ENCODE peak calls at places on chromosomes 4 and X, in four cellular contexts. B is B cell, Z is lower leg skin, X is GM23338. L is an unnamed sample.
A peak's percentile ranks its signal among the peaks of the same experiment; 100 is the strongest.

GRCh38 chr4:56979674-56980073 is 978 bp downstream of the POLR2B start:
- DNase-seq in B (no peak), Z (peak; percentile 82), X (peak; percentile 46), L (no peak)

GRCh38 chr4:140790765-140791164 is 34.6 kb upstream of the TBC1D9 start:
- DNase-seq in B (peak; percentile 55), Z (no peak), X (no peak), L (no peak)

GRCh38 chr4:534576-535151 is 35.7 kb downstream of the PIGG start:
- DNase-seq in B (no peak), Z (peak; percentile 53), X (no peak), L (no peak)

GRCh38 chrX:71254092-71254941 is at the start of gene ZMYM3:
- DNase-seq in B (peak; percentile 85), Z (peak; percentile 95), X (peak; percentile 85), L (peak; percentile 70)

GRCh38 chrX:132651411-132652086 is 162.7 kb upstream of the MBNL3 start:
- DNase-seq in B (no peak), Z (no peak), X (no peak), L (no peak)

GRCh38 chr4:150389896-150390530 is 191.9 kb upstream of the MAB21L2 start:
- DNase-seq in B (no peak), Z (no peak), X (no peak), L (no peak)

GRCh38 chrX:112820364-112821308 is 20.0 kb downstream of the AMOT start:
- DNase-seq in B (no peak), Z (no peak), X (no peak), L (no peak)

GRCh38 chr4:166169111-166169510 is 296.1 kb downstream of the TLL1 start:
- DNase-seq in B (no peak), Z (no peak), X (peak; percentile 56), L (no peak)

GRCh38 chr4:76639292-76639691 is 204.3 kb downstream of the SHROOM3 start:
- DNase-seq in B (no peak), Z (no peak), X (no peak), L (no peak)

GRCh38 chr4:179415842-179416223 is 1973.6 kb upstream of the AGA start:
- DNase-seq in B (no peak), Z (no peak), X (peak; percentile 56), L (no peak)

GRCh38 chr4:75675004-75675531 is 1.9 kb upstream of the G3BP2 start:
- DNase-seq in B (no peak), Z (no peak), X (peak; percentile 45), L (no peak)

GRCh38 chr4:149531861-149532260 is 283.8 kb downstream of the IQCM start:
- DNase-seq in B (no peak), Z (peak; percentile 58), X (no peak), L (no peak)

GRCh38 chr4:151658959-151659593 is 101.7 kb downstream of the GATB start:
- DNase-seq in B (no peak), Z (no peak), X (no peak), L (no peak)

GRCh38 chrX:54045563-54046228 is 1.4 kb upstream of the PHF8 start:
- DNase-seq in B (no peak), Z (no peak), X (no peak), L (no peak)

GRCh38 chr4:4387531-4388311 is 819 bp downstream of the NSG1 start:
- DNase-seq in B (no peak), Z (no peak), X (peak; percentile 58), L (no peak)

GRCh38 chr4:78788005-78788889 is 12.1 kb downstream of the BMP2K start:
- DNase-seq in B (no peak), Z (no peak), X (no peak), L (no peak)

GRCh38 chrX:119272882-119273806 is 37.1 kb downstream of the PGRMC1 start:
- DNase-seq in B (peak; percentile 52), Z (no peak), X (peak; percentile 89), L (no peak)

GRCh38 chr4:6154875-6155274 is 45.5 kb downstream of the JAKMIP1 start:
- DNase-seq in B (no peak), Z (no peak), X (peak; percentile 21), L (no peak)

GRCh38 chr4:22471419-22471818 is 44.4 kb downstream of the ADGRA3 start:
- DNase-seq in B (no peak), Z (no peak), X (no peak), L (no peak)

GRCh38 chr4:126799971-126800722 is 832.6 kb upstream of the INTU start:
- DNase-seq in B (no peak), Z (no peak), X (no peak), L (no peak)

GRCh38 chrX:46811101-46811500 is 25.7 kb upstream of the RP2 start:
- DNase-seq in B (no peak), Z (no peak), X (no peak), L (no peak)

GRCh38 chr4:5979981-5980380 is 38.2 kb downstream of the C4orf50 start:
- DNase-seq in B (no peak), Z (peak; percentile 59), X (peak; percentile 86), L (no peak)

GRCh38 chrX:107632291-107632690 is 4.0 kb downstream of the PRPS1 start:
- DNase-seq in B (no peak), Z (no peak), X (no peak), L (no peak)

GRCh38 chrX:111490683-111491082 is 20.8 kb upstream of the SERTM2 start:
- DNase-seq in B (no peak), Z (no peak), X (no peak), L (no peak)

GRCh38 chr4:75696036-75696435 is 22.8 kb upstream of the G3BP2 start:
- DNase-seq in B (peak; percentile 27), Z (no peak), X (no peak), L (no peak)

GRCh38 chrX:2811271-2811670 is 17.5 kb upstream of the GYG2 start:
- DNase-seq in B (no peak), Z (peak; percentile 12), X (no peak), L (no peak)

GRCh38 chr4:14254252-14254651 is 626.7 kb upstream of the BOD1L1 start:
- DNase-seq in B (no peak), Z (no peak), X (peak; percentile 71), L (peak; percentile 10)

GRCh38 chr4:73853246-73853704 is at the start of gene PF4V1:
- DNase-seq in B (no peak), Z (peak; percentile 82), X (peak; percentile 59), L (peak; percentile 22)

GRCh38 chr4:7146764-7147071 is 45.6 kb upstream of the SORCS2 start:
- DNase-seq in B (no peak), Z (no peak), X (no peak), L (no peak)

GRCh38 chr4:71188951-71189350 is 149.9 kb upstream of the SLC4A4 start:
- DNase-seq in B (no peak), Z (no peak), X (no peak), L (no peak)

GRCh38 chr4:118034061-118034785 is at the start of gene NDST3:
- DNase-seq in B (no peak), Z (no peak), X (peak; percentile 83), L (peak; percentile 41)

GRCh38 chrX:27863813-27864212 is 56.0 kb downstream of the MAGEB10 start:
- DNase-seq in B (no peak), Z (no peak), X (peak; percentile 33), L (no peak)

GRCh38 chr4:6327220-6327917 is 57.7 kb downstream of the WFS1 start:
- DNase-seq in B (peak; percentile 86), Z (peak; percentile 97), X (peak; percentile 80), L (peak; percentile 79)

GRCh38 chr4:168537086-168537485 is 40.2 kb downstream of the PALLD start:
- DNase-seq in B (no peak), Z (no peak), X (no peak), L (no peak)

GRCh38 chr4:69497886-69498395 is 2.2 kb upstream of the UGT2B4 start:
- DNase-seq in B (no peak), Z (no peak), X (no peak), L (no peak)

GRCh38 chr4:176778491-176778890 is 14.2 kb downstream of the VEGFC start:
- DNase-seq in B (no peak), Z (peak; percentile 88), X (no peak), L (no peak)

GRCh38 chr4:87451537-87451936 is 29.2 kb downstream of the NUDT9 start:
- DNase-seq in B (no peak), Z (no peak), X (no peak), L (no peak)
- TF ChIP-seq CTCF in B (no peak), Z (no peak), X (no peak), L (peak; percentile 18)

GRCh38 chrX:37905436-37906147 is 58.2 kb upstream of the DYNLT3 start:
- DNase-seq in B (no peak), Z (no peak), X (peak; percentile 70), L (peak; percentile 48)
- TF ChIP-seq CTCF in B (no peak), Z (no peak), X (peak; percentile 50), L (peak; percentile 52)

DNA sequence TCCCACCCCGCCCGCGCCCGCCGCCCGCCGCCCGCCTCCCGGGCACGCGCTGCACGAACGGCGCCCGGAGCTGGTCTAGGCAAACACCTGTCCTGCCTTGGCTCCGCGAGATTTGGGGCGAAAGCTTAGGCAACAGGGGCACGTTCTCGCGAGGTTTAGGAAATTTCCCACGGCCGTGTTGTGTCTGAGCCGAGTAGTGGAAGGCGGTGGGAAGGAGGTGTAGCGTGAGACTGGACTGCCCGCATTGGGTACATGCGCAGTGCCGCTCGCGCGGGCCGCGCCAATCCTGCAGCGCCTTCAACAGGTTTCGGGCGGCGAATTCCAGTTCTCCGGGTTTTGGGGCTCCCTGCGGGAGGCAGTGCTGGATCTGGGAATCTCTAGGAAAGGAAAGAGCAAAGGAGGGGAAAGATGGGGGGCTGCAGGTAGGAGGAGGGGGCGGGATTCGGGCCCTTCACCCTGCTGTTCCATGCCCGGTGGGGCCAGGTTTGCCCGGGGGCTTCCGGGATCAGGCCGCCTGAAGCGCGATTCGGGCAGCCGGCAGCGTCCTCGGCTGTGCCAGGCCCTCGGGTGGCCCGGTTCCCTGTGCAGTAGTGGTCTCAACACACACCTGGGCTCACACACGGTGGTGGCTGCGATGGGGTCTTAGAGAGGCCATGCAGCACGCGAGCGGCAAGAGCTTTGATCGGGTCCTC is 1.2 kb upstream of the RBPJ start:
- DNase-seq in B (peak; percentile 90), Z (peak; percentile 99), X (peak; percentile 99), L (peak; percentile 98)
- TF ChIP-seq CTCF in B (no peak), Z (no peak), X (peak; percentile 39), L (no peak)

GRCh38 chr4:10063544-10064300 is 42.4 kb upstream of the SLC2A9 start:
- DNase-seq in B (no peak), Z (peak; percentile 87), X (peak; percentile 65), L (no peak)
- TF ChIP-seq CTCF in B (no peak), Z (no peak), X (peak; percentile 71), L (peak; percentile 47)

DNA sequence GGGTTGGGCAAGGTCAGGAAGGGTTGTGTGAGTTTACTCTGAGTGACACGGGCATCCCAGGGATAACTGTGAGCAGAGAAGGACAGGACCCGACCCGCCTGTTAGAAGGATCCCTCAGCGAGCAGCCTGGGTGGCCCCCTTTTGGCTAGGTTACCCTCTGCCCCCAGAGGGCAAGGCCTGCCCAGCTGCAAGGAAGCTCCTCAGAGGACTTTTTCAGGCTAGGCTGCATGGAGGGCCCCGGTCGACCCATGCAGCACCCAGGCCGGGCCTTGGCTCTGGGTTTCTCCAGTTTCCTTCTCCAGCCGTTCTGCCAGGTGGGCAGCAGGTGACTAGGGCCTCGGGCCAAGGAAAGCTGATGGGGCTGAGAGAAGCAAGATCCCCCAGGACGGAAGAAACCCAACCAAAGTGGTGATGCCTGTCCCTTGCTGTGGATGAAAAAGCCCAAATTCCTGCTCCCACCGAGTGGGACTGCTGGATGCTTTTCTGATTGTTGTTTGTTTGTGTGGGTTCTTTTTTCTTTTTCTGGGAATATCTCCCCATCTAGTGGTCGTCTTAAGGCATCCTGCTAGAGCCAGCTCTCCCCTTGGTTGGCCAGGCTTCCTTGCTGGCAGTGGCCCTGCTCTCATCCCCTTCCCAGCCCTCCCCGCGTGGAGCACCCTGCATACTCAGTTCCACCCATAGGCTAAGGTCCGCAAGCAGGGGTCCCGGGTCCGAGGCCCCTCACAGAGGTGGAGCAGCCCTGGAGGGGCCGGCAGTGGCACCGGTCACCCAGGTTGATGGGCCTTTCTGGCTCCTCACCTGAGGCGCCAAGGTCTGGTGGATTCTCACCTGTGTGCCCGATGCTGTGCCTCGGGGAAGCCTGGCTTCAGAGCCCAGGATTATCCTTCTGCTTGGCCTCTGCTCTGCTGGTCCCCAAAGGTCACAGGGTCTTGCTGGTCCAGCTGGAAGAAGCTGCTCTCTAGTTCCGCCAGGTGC is 1.8 kb downstream of the ZFP92 start:
- DNase-seq in B (no peak), Z (no peak), X (no peak), L (no peak)
- TF ChIP-seq CTCF in B (no peak), Z (no peak), X (peak; percentile 40), L (no peak)

L was measured in progenitor cell of endocrine pancreas.